ENCODE peak calls at places on chromosomes 5 and 9, in five cellular contexts. D, S, C, V and O are unnamed samples. For H3K27me3, the result is how much of the 10 kb centered on the place peaks cover.

GRCh38 chr5:142176255-142176654 is 67.7 kb downstream of the NDFIP1 start:
- DNase-seq in D (no peak), S (no peak), C (no peak), V (no peak), O (no peak)

GRCh38 chr9:134379774-134380431 is 53.6 kb downstream of the RXRA start:
- DNase-seq in D (no peak), S (peak), C (no peak), V (no peak), O (no peak)

GRCh38 chr5:40877371-40877988 is 31.8 kb upstream of the C7 start:
- DNase-seq in D (no peak), S (no peak), C (no peak), V (no peak), O (no peak)

GRCh38 chr5:16431482-16431881 is 34.1 kb downstream of the ZNF622 start:
- DNase-seq in D (no peak), S (no peak), C (no peak), V (no peak), O (no peak)

GRCh38 chr5:29218829-29219228 is 1974.7 kb upstream of the CDH6 start:
- DNase-seq in D (no peak), S (no peak), C (no peak), V (no peak), O (no peak)

GRCh38 chr9:89793551-89793950 is 188.7 kb downstream of the GADD45G start:
- DNase-seq in D (no peak), S (no peak), C (peak), V (no peak), O (no peak)

GRCh38 chr9:4832786-4833579 is 40.2 kb downstream of the RCL1 start:
- DNase-seq in D (no peak), S (peak), C (no peak), V (no peak), O (peak)

GRCh38 chr5:78741014-78741413 is 92.4 kb upstream of the LHFPL2 start:
- DNase-seq in D (no peak), S (no peak), C (no peak), V (no peak), O (no peak)

GRCh38 chr5:132372542-132372941 is 3.0 kb downstream of the SLC22A5 start:
- DNase-seq in D (no peak), S (no peak), C (peak), V (no peak), O (no peak)

GRCh38 chr5:181120311-181120710 is 10.7 kb downstream of the OR2V1 start:
- DNase-seq in D (no peak), S (no peak), C (no peak), V (no peak), O (no peak)

GRCh38 chr9:135060461-135061116 is 26.9 kb upstream of the OLFM1 start:
- DNase-seq in D (no peak), S (peak), C (peak), V (no peak), O (no peak)

GRCh38 chr5:138724470-138725146 is 28.6 kb upstream of the CTNNA1 start:
- DNase-seq in D (no peak), S (no peak), C (peak), V (no peak), O (peak)

GRCh38 chr9:20236676-20237075 is 385.6 kb downstream of the MLLT3 start:
- DNase-seq in D (no peak), S (peak), C (no peak), V (no peak), O (no peak)

GRCh38 chr5:78610633-78611032 is 37.9 kb downstream of the LHFPL2 start:
- DNase-seq in D (no peak), S (no peak), C (no peak), V (no peak), O (no peak)

GRCh38 chr9:20208951-20209350 is 413.3 kb downstream of the MLLT3 start:
- DNase-seq in D (no peak), S (no peak), C (no peak), V (no peak), O (no peak)

GRCh38 chr9:132001550-132001949 is 78.1 kb downstream of the MED27 start:
- DNase-seq in D (no peak), S (no peak), C (no peak), V (no peak), O (no peak)

GRCh38 chr5:93126634-93127033 is 454.4 kb downstream of the NR2F1-AS1 start:
- DNase-seq in D (no peak), S (no peak), C (no peak), V (no peak), O (peak)

GRCh38 chr5:121949885-121950284 is 11.9 kb upstream of the SRFBP1 start:
- DNase-seq in D (peak), S (no peak), C (no peak), V (no peak), O (no peak)

GRCh38 chr5:23466401-23466886 is 41.0 kb upstream of the PRDM9 start:
- DNase-seq in D (no peak), S (no peak), C (no peak), V (no peak), O (no peak)

GRCh38 chr5:132065351-132065937 is 5.0 kb downstream of the IL3 start:
- DNase-seq in D (peak), S (peak), C (peak), V (peak), O (peak)

GRCh38 chr9:94771096-94771495 is 44.6 kb downstream of the AOPEP start:
- DNase-seq in D (no peak), S (no peak), C (no peak), V (no peak), O (no peak)

GRCh38 chr5:151741678-151742423 is 16.6 kb downstream of the ATOX1 start:
- DNase-seq in D (no peak), S (no peak), C (no peak), V (no peak), O (peak)

GRCh38 chr9:98047002-98047401 is 9.5 kb upstream of the NANS start:
- DNase-seq in D (no peak), S (no peak), C (no peak), V (no peak), O (no peak)

GRCh38 chr5:57176350-57176857 is 2.5 kb downstream of the GPBP1 start:
- DNase-seq in D (no peak), S (no peak), C (no peak), V (no peak), O (no peak)

GRCh38 chr9:96559339-96559943 is 60.2 kb downstream of the CDC14B start:
- DNase-seq in D (no peak), S (no peak), C (no peak), V (no peak), O (no peak)

GRCh38 chr9:33718987-33719386 is 76.4 kb upstream of the PRSS3 start:
- DNase-seq in D (peak), S (no peak), C (peak), V (no peak), O (peak)

GRCh38 chr5:171863928-171864327 is 78.3 kb downstream of the SMIM23 start:
- DNase-seq in D (no peak), S (no peak), C (no peak), V (no peak), O (no peak)

GRCh38 chr5:176754376-176754942 is 55.9 kb upstream of the UNC5A start:
- DNase-seq in D (no peak), S (no peak), C (no peak), V (no peak), O (no peak)

GRCh38 chr5:41346609-41347008 is 133.3 kb upstream of the C6 start:
- DNase-seq in D (no peak), S (no peak), C (no peak), V (no peak), O (no peak)

GRCh38 chr5:179836225-179837019 is 15.7 kb downstream of the SQSTM1 start:
- DNase-seq in D (no peak), S (no peak), C (no peak), V (peak), O (no peak)

GRCh38 chr5:159602434-159602833 is 272.1 kb upstream of the IL12B start:
- DNase-seq in D (no peak), S (no peak), C (no peak), V (no peak), O (no peak)

GRCh38 chr9:75027187-75028107 is 646 bp downstream of the CARNMT1 start:
- DNase-seq in D (peak), S (peak), C (peak), V (peak), O (peak)

GRCh38 chr5:178120661-178121357 is 7.5 kb downstream of the N4BP3 start:
- DNase-seq in D (peak), S (peak), C (peak), V (peak), O (peak)

GRCh38 chr5:177301503-177302165 is 1.9 kb downstream of the RAB24 start:
- DNase-seq in D (no peak), S (peak), C (no peak), V (no peak), O (peak)

GRCh38 chr5:40124367-40124766 is 555.3 kb upstream of the PTGER4 start:
- DNase-seq in D (no peak), S (no peak), C (no peak), V (no peak), O (no peak)

GRCh38 chr5:80139573-80139972 is 104.4 kb downstream of the THBS4 start:
- DNase-seq in D (no peak), S (no peak), C (no peak), V (no peak), O (no peak)

GRCh38 chr5:8598996-8599395 is 730.0 kb downstream of the MTRR start:
- DNase-seq in D (no peak), S (no peak), C (no peak), V (no peak), O (no peak)

GRCh38 chr9:108382267-108382666 is 473.5 kb downstream of the ACTL7B start:
- DNase-seq in D (no peak), S (peak), C (no peak), V (no peak), O (no peak)

GRCh38 chr5:73193592-73193991 is 20.6 kb downstream of the TMEM174 start:
- DNase-seq in D (no peak), S (no peak), C (no peak), V (no peak), O (no peak)

DNA sequence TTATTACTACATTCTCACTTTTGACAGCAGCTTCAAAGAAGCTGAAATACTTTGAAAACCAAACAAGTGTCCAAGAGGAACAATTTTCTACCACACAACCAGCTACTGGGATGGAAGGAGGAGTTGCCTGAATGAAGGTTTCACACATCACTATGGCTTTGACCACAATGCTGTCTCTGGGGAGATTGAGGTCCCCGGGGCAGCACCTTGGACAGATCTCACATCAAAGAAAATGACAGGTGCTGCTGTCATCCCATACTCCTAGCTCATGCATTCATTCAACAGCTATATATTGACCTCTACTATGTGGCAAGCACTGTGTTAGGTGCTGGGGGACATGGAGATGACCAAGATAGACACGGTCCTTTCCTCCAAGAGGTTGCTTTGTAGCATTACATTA is 233.2 kb upstream of the RASEF start:
- DNase-seq in D (no peak), S (no peak), C (no peak), V (no peak), O (no peak)
- H3K27me3 ChIP-seq in D (under half), S (under half), C (under half), V (under half), O (under half)

DNA sequence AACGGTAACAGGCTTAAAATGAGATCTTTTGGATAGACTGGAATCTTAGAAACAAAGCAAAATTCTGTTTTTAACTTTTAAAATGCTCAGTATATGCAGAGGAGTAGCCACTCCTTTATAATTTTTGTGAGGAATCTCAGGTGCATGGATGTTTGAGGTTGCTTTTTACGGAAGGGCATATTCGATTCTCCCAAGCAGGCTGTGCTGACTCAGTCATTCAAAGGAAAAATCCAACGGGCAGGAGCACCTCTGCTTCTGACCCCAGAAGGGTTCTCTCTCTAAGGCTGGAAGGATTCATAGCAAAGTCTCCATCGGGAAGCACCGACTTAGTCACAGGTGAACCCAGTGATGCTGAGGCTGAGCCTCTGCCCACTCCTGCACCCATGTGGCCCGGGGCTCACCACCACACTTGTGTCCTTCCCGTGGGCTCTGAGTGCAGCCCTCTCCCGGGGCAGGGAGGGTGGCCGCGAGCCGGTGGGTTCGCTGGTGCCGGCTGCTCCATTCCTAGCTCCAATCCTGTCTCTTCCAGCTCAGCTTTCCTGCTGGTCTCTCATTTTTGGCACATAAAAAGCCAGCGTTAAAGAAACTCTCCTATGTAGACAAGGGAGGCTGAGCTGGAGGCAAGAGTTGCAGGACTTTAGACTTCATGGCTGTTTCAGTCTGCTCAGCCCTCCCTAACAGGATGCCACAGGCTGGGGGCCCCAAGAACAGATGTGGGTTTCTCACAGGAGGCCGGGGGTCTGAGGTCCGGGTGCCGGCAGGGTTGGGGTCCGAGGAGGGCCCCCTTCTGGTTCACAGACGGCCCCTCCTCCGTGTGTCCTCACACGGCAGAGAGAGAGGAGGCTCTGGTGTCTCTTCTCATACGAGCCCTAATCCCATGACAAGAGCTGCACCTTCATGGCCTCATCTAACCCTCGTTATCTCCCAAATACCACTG is 135.6 kb upstream of the LPCAT1 start:
- DNase-seq in D (no peak), S (no peak), C (peak), V (no peak), O (no peak)
- H3K27me3 ChIP-seq in D (half or more), S (under half), C (half or more), V (under half), O (under half)

DNA sequence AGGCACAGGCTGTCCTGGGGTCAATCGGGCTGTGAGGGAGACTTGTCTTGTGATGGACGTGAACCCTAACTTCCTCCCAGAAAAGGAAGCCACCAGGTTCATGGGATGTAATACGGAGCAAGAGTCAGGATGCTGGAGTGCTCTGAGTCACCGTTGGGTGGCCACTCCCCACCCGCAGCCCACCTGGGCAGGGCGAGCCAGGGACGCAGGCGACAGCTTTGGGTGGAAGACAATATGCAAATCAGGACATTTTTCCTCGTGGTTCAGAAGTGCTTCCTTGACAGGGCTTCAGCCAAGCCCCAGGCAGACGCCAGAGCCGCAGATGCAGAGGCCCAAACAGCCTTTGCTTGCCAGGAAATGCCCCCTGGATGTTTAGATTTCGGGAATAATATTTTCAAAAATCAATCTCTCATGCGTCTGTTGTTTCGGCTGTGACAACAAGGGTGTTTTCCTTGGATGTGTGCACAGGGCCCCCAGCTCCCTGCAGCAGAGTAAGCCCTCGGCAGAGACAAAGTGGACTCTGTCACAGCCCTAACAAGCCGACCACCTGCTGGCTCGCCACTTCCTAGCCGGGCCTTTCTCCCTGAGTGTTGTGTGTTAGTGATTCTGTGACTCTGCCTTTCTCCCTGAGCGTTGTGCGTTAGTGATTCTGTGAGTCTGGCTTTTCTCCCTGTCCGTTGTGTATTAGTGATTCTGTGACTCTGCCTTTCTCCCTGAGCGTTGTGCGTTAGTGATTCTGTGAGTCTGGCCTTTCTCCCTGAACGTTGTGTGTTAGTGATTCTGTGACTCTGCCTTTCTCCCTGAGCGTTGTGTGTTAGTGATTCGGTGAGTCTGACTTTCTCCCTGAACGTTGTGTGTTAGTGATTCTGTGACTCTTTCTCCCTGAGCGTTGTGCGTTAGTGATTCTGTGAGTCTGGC is 11.8 kb upstream of the SLC9A3 start:
- DNase-seq in D (no peak), S (no peak), C (peak), V (no peak), O (no peak)
- H3K27me3 ChIP-seq in D (half or more), S (under half), C (half or more), V (under half), O (under half)

GRCh38 chr5:137105351-137105750 is 393.8 kb downstream of the SPOCK1 start:
- DNase-seq in D (no peak), S (no peak), C (no peak), V (no peak), O (no peak)
- H3K27me3 ChIP-seq in D (under half), S (under half), C (under half), V (under half), O (under half)

GRCh38 chr9:14349141-14349817 is 35.3 kb upstream of the NFIB start:
- DNase-seq in D (no peak), S (no peak), C (no peak), V (no peak), O (peak)

GRCh38 chr9:14351206-14351605 is 37.3 kb upstream of the NFIB start:
- DNase-seq in D (no peak), S (no peak), C (no peak), V (no peak), O (peak)

GRCh38 chr9:14352549-14352948 is 38.6 kb upstream of the NFIB start:
- DNase-seq in D (no peak), S (no peak), C (no peak), V (no peak), O (no peak)

GRCh38 chr9:14349818-14350333 is 35.9 kb upstream of the NFIB start:
- DNase-seq in D (no peak), S (no peak), C (no peak), V (no peak), O (no peak)

DNA sequence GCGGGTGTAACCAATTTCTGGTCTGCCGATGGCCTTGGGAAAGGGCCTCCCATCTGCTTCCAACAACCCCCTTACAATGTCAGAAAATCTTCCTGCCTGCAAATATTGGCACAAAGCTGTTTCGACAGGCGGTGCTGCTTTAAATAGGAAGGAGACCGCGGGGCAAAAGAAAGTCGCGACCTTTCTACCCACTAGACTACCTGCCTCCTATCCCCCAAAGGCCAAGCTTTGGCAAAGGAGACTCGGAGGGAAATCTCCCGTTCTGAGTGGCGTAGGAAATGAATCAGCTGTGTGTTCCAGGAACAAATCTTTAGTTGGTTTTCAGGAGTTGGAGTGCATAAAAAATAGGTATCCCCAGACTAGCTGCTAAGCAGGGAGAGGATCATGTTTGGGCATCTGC is 36.8 kb upstream of the NFIB start:
- DNase-seq in D (no peak), S (no peak), C (no peak), V (no peak), O (no peak)
- H3K27me3 ChIP-seq in D (under half), S (under half), C (under half), V (under half), O (under half)

GRCh38 chr5:68269820-68270219 is 54.3 kb downstream of the PIK3R1 start:
- DNase-seq in D (no peak), S (no peak), C (no peak), V (no peak), O (no peak)
- H3K27me3 ChIP-seq in D (under half), S (under half), C (under half), V (under half), O (under half)